ENCODE peak calls at places on chromosomes 4 and X, in five cellular contexts. One of them, this sample, is unnamed.
A peak's percentile ranks its signal among the peaks of the same experiment; 100 is the strongest.

GRCh38 chr4:26330186-26330787 is 9.5 kb downstream of the RBPJ start:
- DNase-seq in CD8-positive, alpha-beta memory T cell: no peak
- DNase-seq in CD8-positive, alpha-beta T cell: no peak
- DNase-seq in lung: no peak
- DNase-seq in fibroblast of the conjunctiva: peak; percentile 54
- DNase-seq in this sample: no peak

GRCh38 chr4:61934201-61934600 is 734.1 kb downstream of the ADGRL3 start:
- DNase-seq in CD8-positive, alpha-beta memory T cell: no peak
- DNase-seq in CD8-positive, alpha-beta T cell: no peak
- DNase-seq in lung: no peak
- DNase-seq in fibroblast of the conjunctiva: no peak
- DNase-seq in this sample: no peak

GRCh38 chr4:164571593-164572385 is 182.1 kb upstream of the SMIM31 start:
- DNase-seq in CD8-positive, alpha-beta memory T cell: no peak
- DNase-seq in CD8-positive, alpha-beta T cell: no peak
- DNase-seq in lung: no peak
- DNase-seq in fibroblast of the conjunctiva: no peak
- DNase-seq in this sample: no peak

GRCh38 chr4:141339966-141340365 is 119.3 kb downstream of the ZNF330 start:
- DNase-seq in CD8-positive, alpha-beta memory T cell: no peak
- DNase-seq in CD8-positive, alpha-beta T cell: no peak
- DNase-seq in lung: no peak
- DNase-seq in fibroblast of the conjunctiva: no peak
- DNase-seq in this sample: no peak

GRCh38 chr4:83785906-83786305 is 250.0 kb downstream of the GPAT3 start:
- DNase-seq in CD8-positive, alpha-beta memory T cell: no peak
- DNase-seq in CD8-positive, alpha-beta T cell: no peak
- DNase-seq in lung: no peak
- DNase-seq in fibroblast of the conjunctiva: no peak
- DNase-seq in this sample: no peak

GRCh38 chr4:145390566-145390965 is 91.1 kb upstream of the SMAD1 start:
- DNase-seq in CD8-positive, alpha-beta memory T cell: no peak
- DNase-seq in CD8-positive, alpha-beta T cell: no peak
- DNase-seq in lung: no peak
- DNase-seq in fibroblast of the conjunctiva: no peak
- DNase-seq in this sample: no peak

GRCh38 chr4:152480901-152481300 is 55.0 kb downstream of the FBXW7 start:
- DNase-seq in CD8-positive, alpha-beta memory T cell: no peak
- DNase-seq in CD8-positive, alpha-beta T cell: no peak
- DNase-seq in lung: no peak
- DNase-seq in fibroblast of the conjunctiva: no peak
- DNase-seq in this sample: no peak

GRCh38 chr4:86556791-86557415 is 37.2 kb upstream of the PTPN13 start:
- DNase-seq in CD8-positive, alpha-beta memory T cell: no peak
- DNase-seq in CD8-positive, alpha-beta T cell: no peak
- DNase-seq in lung: no peak
- DNase-seq in fibroblast of the conjunctiva: no peak
- DNase-seq in this sample: no peak

GRCh38 chr4:1544861-1545275 is 138.6 kb upstream of the NKX1-1 start:
- DNase-seq in CD8-positive, alpha-beta memory T cell: no peak
- DNase-seq in CD8-positive, alpha-beta T cell: peak; percentile 27
- DNase-seq in lung: no peak
- DNase-seq in fibroblast of the conjunctiva: no peak
- DNase-seq in this sample: no peak

GRCh38 chrX:34130980-34131744 is 952 bp downstream of the FAM47A start:
- DNase-seq in CD8-positive, alpha-beta memory T cell: no peak
- DNase-seq in CD8-positive, alpha-beta T cell: no peak
- DNase-seq in lung: no peak
- DNase-seq in fibroblast of the conjunctiva: no peak
- DNase-seq in this sample: no peak

GRCh38 chr4:45662996-45663395 is 460.9 kb downstream of the GABRG1 start:
- DNase-seq in CD8-positive, alpha-beta memory T cell: no peak
- DNase-seq in CD8-positive, alpha-beta T cell: no peak
- DNase-seq in lung: peak; percentile 72
- DNase-seq in fibroblast of the conjunctiva: peak; percentile 22
- DNase-seq in this sample: no peak

GRCh38 chrX:1222511-1223252 is 10.2 kb upstream of the CRLF2 start:
- DNase-seq in CD8-positive, alpha-beta memory T cell: no peak
- DNase-seq in CD8-positive, alpha-beta T cell: no peak
- DNase-seq in lung: no peak
- DNase-seq in fibroblast of the conjunctiva: no peak
- DNase-seq in this sample: peak; percentile 14

GRCh38 chrX:137848291-137848905 is 282.5 kb downstream of the ZIC3 start:
- DNase-seq in CD8-positive, alpha-beta memory T cell: no peak
- DNase-seq in CD8-positive, alpha-beta T cell: no peak
- DNase-seq in lung: no peak
- DNase-seq in fibroblast of the conjunctiva: no peak
- DNase-seq in this sample: no peak

GRCh38 chr4:88027611-88028608 is 20.5 kb downstream of the PKD2 start:
- DNase-seq in CD8-positive, alpha-beta memory T cell: no peak
- DNase-seq in CD8-positive, alpha-beta T cell: no peak
- DNase-seq in lung: no peak
- DNase-seq in fibroblast of the conjunctiva: peak; percentile 73
- DNase-seq in this sample: no peak

GRCh38 chr4:92182006-92182735 is 121.6 kb upstream of the GRID2 start:
- DNase-seq in CD8-positive, alpha-beta memory T cell: no peak
- DNase-seq in CD8-positive, alpha-beta T cell: no peak
- DNase-seq in lung: no peak
- DNase-seq in fibroblast of the conjunctiva: no peak
- DNase-seq in this sample: no peak

This sample was measured in activated effector memory CD4-positive, alpha-beta T cell treated with anti-CD3 and anti-CD28 coated beads, Interleukin-2, amount 50 U/mL, for 16 hours.